ENCODE peak calls at places on chromosomes 12 and 14, in five cellular contexts. V is HTR-8/SVneo, H is renal cortical epithelial cell, L is dorsolateral prefrontal cortex, Z is AG20443. O is an unnamed sample.

GRCh38 chr14:71235865-71236264 is 328.6 kb downstream of the PCNX1 start:
- DNase-seq in V (no peak), H (no peak), L (peak), Z (peak), O (no peak)

GRCh38 chr12:108211161-108211560 is 82.1 kb downstream of the WSCD2 start:
- DNase-seq in V (no peak), H (no peak), L (no peak), Z (no peak), O (no peak)

GRCh38 chr14:88934231-88934898 is 109.9 kb downstream of the TTC8 start:
- DNase-seq in V (no peak), H (no peak), L (no peak), Z (peak), O (no peak)

GRCh38 chr14:74611672-74612345 is at the start of gene LTBP2:
- DNase-seq in V (no peak), H (no peak), L (no peak), Z (peak), O (no peak)

GRCh38 chr14:74508292-74508731 is 14.7 kb downstream of the ISCA2 start:
- DNase-seq in V (no peak), H (no peak), L (no peak), Z (no peak), O (no peak)

GRCh38 chr12:108575199-108575912 is 13.0 kb downstream of the ISCU start:
- DNase-seq in V (no peak), H (no peak), L (no peak), Z (no peak), O (no peak)

GRCh38 chr14:103257211-103257962 is 76.7 kb upstream of the EIF5 start:
- DNase-seq in V (no peak), H (peak), L (no peak), Z (no peak), O (no peak)

GRCh38 chr14:94646481-94646880 is 34.3 kb downstream of the SERPINA3 start:
- DNase-seq in V (no peak), H (peak), L (no peak), Z (peak), O (peak)

GRCh38 chr14:35414365-35414764 is 9.8 kb upstream of the NFKBIA start:
- DNase-seq in V (peak), H (peak), L (no peak), Z (no peak), O (no peak)

O was measured in HCT116.